ENCODE peak calls at places on chromosome 14, in six cellular contexts. M is stomach, C is WERI-Rb-1, P is dorsolateral prefrontal cortex, G is fibroblast of lung, W is A673. H is an unnamed sample.

GRCh38 chr14:36511981-36512584 is 7.9 kb downstream of the NKX2-1 start:
- DNase-seq in P (no peak), C (no peak), W (no peak), G (no peak), M (no peak), H (no peak)

GRCh38 chr14:99460793-99461192 is 19.9 kb downstream of the SETD3 start:
- DNase-seq in M (no peak), G (no peak), C (peak; percentile 41), W (no peak), P (no peak), H (no peak)

GRCh38 chr14:39763402-39763890 is 331.2 kb upstream of the FBXO33 start:
- DNase-seq in G (no peak), M (no peak), W (no peak), C (no peak), P (no peak), H (no peak)

GRCh38 chr14:21940887-21941855 is 267.6 kb upstream of the OR4E1 start:
- DNase-seq in G (peak; percentile 9), W (peak; percentile 53), P (no peak), M (no peak), C (peak; percentile 10), H (peak; percentile 10)

GRCh38 chr14:96176275-96176674 is 28.4 kb upstream of the BDKRB2 start:
- DNase-seq in G (peak; percentile 56), C (no peak), W (no peak), M (no peak), P (no peak), H (no peak)

GRCh38 chr14:94761999-94762377 is 7.9 kb downstream of the GSC start:
- DNase-seq in C (no peak), G (no peak), P (no peak), M (no peak), W (no peak), H (no peak)

GRCh38 chr14:98278805-98279204 is 993.2 kb downstream of the BCL11B start:
- DNase-seq in P (no peak), G (no peak), M (no peak), W (no peak), C (no peak), H (no peak)

GRCh38 chr14:54804720-54805060 is 97.9 kb downstream of the GCH1 start:
- DNase-seq in C (no peak), G (no peak), P (no peak), W (no peak), M (no peak), H (no peak)

GRCh38 chr14:75238728-75239455 is 39.7 kb upstream of the FOS start:
- DNase-seq in M (no peak), C (no peak), P (peak; percentile 81), W (peak; percentile 60), G (no peak), H (no peak)

GRCh38 chr14:68231832-68232642 is 412.5 kb downstream of the RAD51B start:
- DNase-seq in G (no peak), W (no peak), M (no peak), P (no peak), C (no peak), H (no peak)

GRCh38 chr14:41285193-41285748 is 321.4 kb upstream of the LRFN5 start:
- DNase-seq in G (peak; percentile 19), C (no peak), W (peak; percentile 74), M (peak; percentile 26), P (no peak), H (no peak)

GRCh38 chr14:79659995-79660975 is 551.0 kb downstream of the DIO2 start:
- DNase-seq in G (no peak), W (no peak), C (peak; percentile 30), M (no peak), P (no peak), H (no peak)

GRCh38 chr14:53570411-53571387 is 385.9 kb downstream of the BMP4 start:
- DNase-seq in P (no peak), C (no peak), G (no peak), W (no peak), M (no peak), H (no peak)

GRCh38 chr14:54683882-54684794 is 117.2 kb downstream of the SAMD4A start:
- DNase-seq in M (no peak), P (no peak), W (peak; percentile 40), C (no peak), G (peak; percentile 78), H (no peak)

GRCh38 chr14:38838049-38838978 is 264.7 kb downstream of the SEC23A start:
- DNase-seq in W (no peak), P (no peak), G (no peak), C (no peak), M (no peak), H (no peak)

GRCh38 chr14:55026793-55027560 is at the start of the genes SOCS4 and WDHD1:
- DNase-seq in M (peak; percentile 96), G (peak; percentile 92), C (peak; percentile 96), P (peak; percentile 97), W (peak; percentile 96), H (no peak)

GRCh38 chr14:32258574-32258973 is 55.5 kb upstream of the RNU6-8 start:
- DNase-seq in P (no peak), C (no peak), M (no peak), G (no peak), W (no peak), H (no peak)

GRCh38 chr14:49408187-49408963 is 177.8 kb downstream of the RPS29 start:
- DNase-seq in P (no peak), G (peak; percentile 10), C (no peak), M (no peak), W (peak; percentile 61), H (no peak)

GRCh38 chr14:54087376-54087775 is 130.8 kb upstream of the BMP4 start:
- DNase-seq in C (no peak), W (no peak), P (no peak), G (no peak), M (no peak), H (no peak)

GRCh38 chr14:25406818-25407217 is 356.9 kb upstream of the STXBP6 start:
- DNase-seq in M (no peak), C (peak; percentile 20), W (peak; percentile 83), G (no peak), P (no peak), H (no peak)
- TF ChIP-seq CTCF in M (no peak), C (peak; percentile 63), W (peak; percentile 82), G (peak; percentile 27), P (peak; percentile 46), H (peak; percentile 49)

GRCh38 chr14:65282909-65283253 is 129.6 kb upstream of the FUT8 start:
- DNase-seq in G (no peak), C (no peak), W (no peak), M (no peak), P (no peak), H (no peak)
- H3K4me3 ChIP-seq in G (no peak overlapping the region), C (no peak overlapping the region), W (no peak overlapping the region), M (peak overlapping the region; percentile 29), P (peak overlapping the region; percentile 48), H (no peak overlapping the region)

GRCh38 chr14:104793703-104793959 is 1.9 kb downstream of the AKT1 start:
- DNase-seq in M (no peak), W (no peak), G (no peak), P (no peak), C (no peak), H (no peak)

GRCh38 chr14:104794099-104794498 is 1.4 kb downstream of the AKT1 start:
- DNase-seq in C (peak; percentile 44), W (peak; percentile 84), G (peak; percentile 53), P (no peak), M (peak; percentile 52), H (no peak)

GRCh38 chr14:104792101-104792884 is 3.3 kb downstream of the AKT1 start:
- DNase-seq in W (no peak), M (peak; percentile 90), P (no peak), G (no peak), C (no peak), H (no peak)

GRCh38 chr14:104791425-104791824 is 4.1 kb downstream of the AKT1 start:
- DNase-seq in G (no peak), C (no peak), W (no peak), P (no peak), M (no peak), H (no peak)

DNA sequence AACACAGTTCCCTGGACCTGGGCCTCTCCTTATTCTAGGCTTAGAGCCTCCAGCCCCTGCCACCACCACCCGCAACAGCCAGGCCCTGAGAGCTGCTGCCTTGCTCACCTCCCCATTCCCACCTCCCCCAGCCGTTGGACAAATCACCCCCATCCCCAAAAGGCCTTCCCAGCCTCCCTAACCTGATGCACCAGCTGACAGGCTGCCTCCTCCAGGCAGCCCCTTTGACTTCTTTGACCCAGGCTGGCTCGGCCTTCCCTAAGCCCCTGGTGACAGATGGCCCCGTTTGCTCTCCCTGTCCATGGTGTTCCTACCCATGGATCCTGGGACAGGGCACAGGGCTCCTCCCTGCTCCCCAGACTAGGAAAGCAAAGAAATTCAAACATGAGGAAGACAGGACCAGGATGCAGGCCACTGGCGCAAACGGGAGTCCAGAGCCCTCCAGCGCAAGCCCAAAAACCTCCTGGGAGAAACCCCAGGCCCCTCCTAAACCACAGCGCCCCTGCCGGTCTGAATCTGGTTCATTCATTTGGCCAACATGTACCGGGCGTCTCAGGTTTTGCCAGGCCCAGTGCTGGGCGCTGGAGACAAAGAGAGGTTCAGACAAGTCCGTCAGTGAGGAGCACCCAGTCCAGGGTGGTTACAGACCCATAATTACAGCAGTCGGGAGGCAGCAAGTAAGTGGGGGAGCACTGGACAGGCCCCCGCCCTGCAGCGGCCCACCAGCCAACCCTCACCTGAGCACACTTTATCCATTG is 2.4 kb downstream of the AKT1 start:
- DNase-seq in M (no peak), G (no peak), W (no peak), C (no peak), P (no peak), H (no peak)
- TF ChIP-seq CTCF in M (no peak), G (no peak), W (no peak), C (no peak), P (no peak), H (no peak)

GRCh38 chr14:60508363-60508706 is 611 bp upstream of the SIX6 start:
- DNase-seq in P (no peak), G (no peak), M (no peak), C (no peak), W (no peak), H (no peak)

GRCh38 chr14:60506985-60507829 is 1.7 kb upstream of the SIX6 start:
- DNase-seq in G (no peak), P (no peak), C (no peak), W (no peak), M (no peak), H (no peak)

GRCh38 chr14:60509438-60510253 is 700 bp downstream of the SIX6 start:
- DNase-seq in W (no peak), C (peak; percentile 41), G (no peak), M (no peak), P (no peak), H (no peak)

GRCh38 chr14:60510254-60510975 is 1.5 kb downstream of the SIX6 start:
- DNase-seq in W (no peak), M (no peak), C (no peak), G (no peak), P (no peak), H (no peak)

DNA sequence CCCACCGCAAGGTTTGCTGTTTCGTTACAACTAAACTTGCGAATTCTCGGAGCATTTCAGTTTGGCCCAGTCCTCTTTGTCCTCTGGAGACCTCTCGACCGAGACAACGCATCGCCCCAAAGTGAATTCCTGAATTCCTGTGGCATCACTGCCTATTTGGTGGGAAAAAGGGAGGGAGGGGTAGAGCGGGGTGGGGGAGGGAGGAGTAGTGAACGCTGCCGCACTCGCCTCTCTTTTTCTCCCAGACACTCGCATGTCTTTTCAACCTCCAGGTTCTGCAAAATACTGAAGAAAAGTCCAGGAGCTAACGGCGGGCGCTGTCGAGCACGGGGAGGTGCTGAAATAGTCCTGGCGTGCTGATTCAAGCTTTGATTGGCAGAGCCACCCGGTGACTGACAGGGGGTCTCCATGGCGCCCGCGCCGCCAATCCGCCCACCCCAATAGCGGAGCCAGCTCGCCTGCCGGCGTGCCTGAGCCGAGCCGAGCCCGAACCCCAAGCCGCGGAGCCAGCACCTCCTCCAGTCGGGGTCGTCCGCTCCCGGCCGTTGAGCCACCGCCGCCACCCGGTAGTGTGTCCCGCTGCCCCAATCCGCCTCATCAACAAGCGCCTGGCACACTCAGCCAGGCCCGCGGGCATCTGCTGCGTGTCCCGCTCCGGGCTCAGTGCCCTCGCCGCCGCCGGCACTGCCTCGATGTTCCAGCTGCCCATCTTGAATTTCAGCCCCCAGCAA is at the start of gene SIX6:
- DNase-seq in M (no peak), P (no peak), G (no peak), W (peak; percentile 79), C (peak; percentile 88), H (no peak)
- H3K4me3 ChIP-seq in M (no peak within 1 kb of the TSS), P (no peak within 1 kb of the TSS), G (no peak within 1 kb of the TSS), W (peak within 1 kb of the TSS; percentile 49), C (peak within 1 kb of the TSS; percentile 73), H (no peak within 1 kb of the TSS)